ENCODE peak calls at places on chromosomes 11 and 22, in four cellular contexts. M is uterus, O is heart left ventricle, Y is left ventricle myocardium inferior. A is an unnamed sample.

GRCh38 chr11:10803676-10804075 is 5.0 kb downstream of the EIF4G2 start:
- DNase-seq in M (no peak), O (no peak), Y (no peak), A (no peak)

GRCh38 chr11:119751281-119752060 is 22.5 kb upstream of the NECTIN1 start:
- DNase-seq in M (no peak), Y (no peak), O (no peak), A (no peak)

GRCh38 chr11:284081-285020 is 4.6 kb upstream of the PGGHG start:
- DNase-seq in O (peak; percentile 15), Y (no peak), M (peak; percentile 13), A (peak; percentile 10)

GRCh38 chr11:27485930-27486773 is 13.6 kb upstream of the LGR4 start:
- DNase-seq in Y (no peak), O (no peak), M (no peak), A (no peak)

GRCh38 chr11:134911514-134912180 is 499.6 kb upstream of the B3GAT1 start:
- DNase-seq in Y (no peak), M (no peak), O (no peak), A (no peak)

GRCh38 chr11:72045849-72046248 is 34.5 kb downstream of the NUMA1 start:
- DNase-seq in Y (no peak), M (no peak), O (no peak), A (no peak)

GRCh38 chr11:61695917-61696316 is 15.7 kb downstream of the DAGLA start:
- DNase-seq in M (peak; percentile 84), Y (peak; percentile 79), O (peak; percentile 79), A (no peak)

GRCh38 chr11:62217191-62217748 is 8.8 kb downstream of the SCGB2A1 start:
- DNase-seq in O (no peak), M (no peak), Y (no peak), A (no peak)

GRCh38 chr22:45688606-45689080 is 17.0 kb downstream of the ATXN10 start:
- DNase-seq in Y (no peak), M (no peak), O (no peak), A (no peak)

GRCh38 chr11:3042496-3043314 is 14.5 kb downstream of the CARS1 start:
- DNase-seq in Y (peak; percentile 26), O (no peak), M (no peak), A (no peak)

GRCh38 chr11:78168539-78169477 is 19.6 kb downstream of the KCTD21 start:
- DNase-seq in Y (peak; percentile 87), O (peak; percentile 89), M (peak; percentile 85), A (no peak)

GRCh38 chr11:66718320-66718971 is 10.6 kb downstream of the SPTBN2 start:
- DNase-seq in M (no peak), O (no peak), Y (no peak), A (peak; percentile 72)

GRCh38 chr22:29871684-29872083 is 11.3 kb upstream of the MTMR3 start:
- DNase-seq in O (no peak), Y (no peak), M (peak; percentile 46), A (no peak)

GRCh38 chr22:36644333-36644757 is 59.2 kb downstream of the CACNG2 start:
- DNase-seq in M (no peak), O (no peak), Y (no peak), A (peak; percentile 66)

GRCh38 chr22:48945621-48946458 is 881.8 kb downstream of the BRD1 start:
- DNase-seq in O (peak; percentile 9), M (no peak), Y (no peak), A (no peak)

GRCh38 chr11:63986156-63986931 is at the start of gene OTUB1:
- DNase-seq in M (peak; percentile 89), Y (peak; percentile 90), O (peak; percentile 92), A (peak; percentile 87)

GRCh38 chr11:91188484-91188883 is 965.6 kb upstream of the CHORDC1 start:
- DNase-seq in O (no peak), M (no peak), Y (no peak), A (no peak)

GRCh38 chr11:68127791-68128681 is 6.8 kb upstream of the CHKA start:
- DNase-seq in Y (peak; percentile 46), O (peak; percentile 59), M (peak; percentile 72), A (peak; percentile 87)

GRCh38 chr11:108943853-108944252 is 279.0 kb downstream of the DDX10 start:
- DNase-seq in M (no peak), Y (no peak), O (no peak), A (no peak)

GRCh38 chr11:111730871-111731591 is 35.2 kb downstream of the PPP2R1B start:
- DNase-seq in Y (peak; percentile 50), O (no peak), M (no peak), A (peak; percentile 84)

GRCh38 chr11:70668204-70669202 is 270.2 kb downstream of the CTTN start:
- DNase-seq in M (no peak), Y (no peak), O (no peak), A (no peak)

DNA sequence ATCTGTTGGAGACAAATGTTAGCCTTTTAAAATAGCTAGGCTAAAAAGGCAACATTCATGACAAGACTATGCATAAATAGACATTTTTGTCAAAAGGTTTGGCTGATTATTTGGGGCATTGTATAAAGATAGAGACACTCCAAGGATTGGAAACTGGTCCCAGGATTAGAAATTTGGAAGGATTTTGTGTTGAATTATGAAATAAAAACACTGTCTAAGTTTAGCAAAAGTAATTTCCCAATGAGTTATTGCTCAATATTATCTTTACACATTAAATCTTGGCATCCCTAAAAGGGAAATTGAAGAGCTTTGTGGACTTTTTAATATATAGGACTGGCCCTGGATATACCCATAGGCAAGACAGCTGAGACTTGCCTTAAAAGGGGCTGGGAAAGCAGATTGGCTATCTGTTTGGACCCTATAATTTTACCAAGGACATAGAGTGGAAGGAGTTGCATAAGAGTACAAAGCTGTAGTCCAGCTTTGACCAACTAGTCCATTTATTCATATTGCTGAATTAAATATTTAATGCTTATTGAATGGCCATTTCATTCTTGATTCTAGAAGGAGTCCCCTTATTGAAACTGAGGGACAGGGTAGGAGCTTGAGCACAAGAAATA is 382.7 kb downstream of the METTL15 start:
- DNase-seq in M (no peak), O (no peak), Y (no peak), A (no peak)
- H3K4me1 ChIP-seq in M (no peaks in the 10 kb centered on the region), O (no peaks in the 10 kb centered on the region), Y (no peaks in the 10 kb centered on the region), A (no peaks in the 10 kb centered on the region)

DNA sequence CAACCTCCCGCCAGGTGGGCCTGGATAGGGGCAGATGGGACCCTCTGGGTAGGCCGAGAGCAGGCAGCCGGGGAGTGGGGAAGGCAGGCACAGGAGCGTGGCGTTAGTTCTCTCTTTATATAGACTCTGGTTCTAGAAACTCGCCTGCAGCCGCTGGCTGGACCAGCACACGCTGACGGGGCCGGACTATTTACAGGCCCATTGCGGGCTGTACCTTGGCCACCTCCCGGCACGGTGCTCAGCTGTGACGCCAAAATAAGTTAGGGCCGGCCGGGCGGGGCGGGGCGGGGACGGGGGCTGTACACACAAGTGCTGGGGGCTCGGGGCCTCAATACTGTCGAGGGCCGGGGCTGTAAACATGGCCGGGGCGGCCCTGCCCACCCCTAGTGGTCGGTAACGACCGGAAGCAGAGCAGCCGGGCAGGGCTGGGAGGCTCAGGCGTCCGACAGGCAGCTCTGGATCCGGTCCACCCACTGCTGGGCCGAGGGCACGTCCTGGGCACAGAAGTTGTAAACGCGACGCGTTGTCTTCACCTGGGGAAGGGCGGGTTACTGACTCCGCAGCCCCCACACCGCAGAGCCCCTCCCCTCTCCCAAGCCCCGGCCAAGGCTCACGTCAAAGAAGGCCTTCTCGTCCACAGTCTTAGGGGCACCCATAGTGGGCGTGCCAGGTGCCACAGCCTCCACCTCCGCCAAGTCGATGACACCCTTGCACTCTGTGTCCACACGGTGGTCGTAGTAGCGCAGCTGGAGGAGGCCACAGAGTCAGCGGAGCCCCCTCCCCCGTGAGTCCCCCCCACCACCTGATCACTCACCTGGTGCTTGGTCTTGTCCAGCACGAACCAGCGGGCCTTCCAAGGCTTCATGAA is 27.9 kb downstream of the SBF1 start:
- DNase-seq in Y (no peak), O (no peak), M (no peak), A (peak; percentile 76)
- H3K4me3 ChIP-seq in Y (no peak overlapping the region), O (no peak overlapping the region), M (no peak overlapping the region), A (no peak overlapping the region)

GRCh38 chr11:117096973-117097566 is 1.2 kb downstream of the SIK3 start:
- DNase-seq in Y (no peak), O (no peak), M (no peak), A (no peak)

GRCh38 chr11:117096140-117096972 is 1.9 kb downstream of the SIK3 start:
- DNase-seq in Y (no peak), O (no peak), M (no peak), A (no peak)

GRCh38 chr11:117097567-117098268 is 510 bp downstream of the SIK3 start:
- DNase-seq in Y (peak; percentile 42), O (peak; percentile 59), M (peak; percentile 50), A (peak; percentile 39)

GRCh38 chr11:117099681-117100080 is 1.5 kb upstream of the SIK3 start:
- DNase-seq in Y (no peak), M (no peak), O (no peak), A (no peak)

GRCh38 chr11:117098269-117099231 is at the start of gene SIK3:
- DNase-seq in O (peak; percentile 98), Y (peak; percentile 95), M (peak; percentile 95), A (peak; percentile 92)
- TF ChIP-seq CTCF in O (peak; percentile 53), Y (no peak), M (peak; percentile 60), A (no peak)

GRCh38 chr11:47258317-47258902 is 614 bp downstream of the NR1H3 start:
- DNase-seq in M (no peak), O (no peak), Y (no peak), A (no peak)

GRCh38 chr11:47264119-47264915 is 5.6 kb upstream of the MADD start:
- DNase-seq in O (no peak), M (no peak), Y (no peak), A (no peak)

GRCh38 chr11:47259178-47259977 is 1.6 kb downstream of the NR1H3 start:
- DNase-seq in O (no peak), Y (no peak), M (no peak), A (no peak)

GRCh38 chr11:47260366-47260765 is 2.6 kb downstream of the NR1H3 start:
- DNase-seq in O (no peak), Y (no peak), M (no peak), A (no peak)

GRCh38 chr11:47261291-47261800 is 3.5 kb downstream of the NR1H3 start:
- DNase-seq in Y (no peak), O (no peak), M (no peak), A (no peak)
- H3K4me1 ChIP-seq in Y (peaks cover 42% of the 10 kb centered on the region), O (peaks cover 35% of the 10 kb centered on the region), M (peaks cover 9% of the 10 kb centered on the region), A (no peaks in the 10 kb centered on the region)

GRCh38 chr22:42500836-42501179 is 18.8 kb downstream of the RRP7A start:
- DNase-seq in Y (peak; percentile 25), M (peak; percentile 38), O (no peak), A (no peak)
- H3K4me3 ChIP-seq in Y (peak overlapping the region; percentile 60), M (peak overlapping the region; percentile 26), O (peak overlapping the region; percentile 55), A (peak overlapping the region; percentile 20)

DNA sequence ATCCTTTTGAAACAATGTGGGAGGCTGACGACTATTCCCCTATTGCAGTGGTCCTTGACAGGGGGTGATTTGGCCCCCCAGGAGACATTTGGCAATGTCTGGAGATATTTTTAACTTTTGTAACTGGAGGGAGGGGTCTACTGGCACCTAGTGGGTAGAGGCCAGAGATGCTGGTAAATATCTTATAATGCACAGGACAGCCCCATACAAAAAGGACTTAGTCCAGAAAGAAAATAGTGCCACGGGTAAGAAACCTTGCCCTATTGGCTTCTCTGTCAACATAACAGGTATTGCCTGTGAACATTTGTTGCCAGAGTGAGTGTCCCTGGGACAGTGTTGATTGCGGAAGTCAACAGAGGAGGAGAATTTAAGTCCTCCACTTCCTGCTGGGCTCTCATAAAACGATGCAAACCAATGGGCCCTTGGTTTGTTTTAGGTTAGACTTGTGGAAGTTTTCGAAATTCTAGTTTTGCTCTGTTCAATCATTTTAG is 101.6 kb downstream of the MAML2 start:
- DNase-seq in O (no peak), M (no peak), Y (no peak), A (no peak)
- TF ChIP-seq CTCF in O (no peak), M (no peak), Y (no peak), A (no peak)

A was measured in pancreas.